ENCODE peak calls at places on chromosomes 2 and 18, in ten cellular contexts. One of them, this sample, is unnamed.

GRCh38 chr2:69933839-69934613 is 19.1 kb downstream of the MXD1 start:
- DNase-seq in T-helper 1 cell: no peak
- DNase-seq in activated CD4-positive, CD25-positive, alpha-beta regulatory T cell treated with anti-CD3 and anti-CD28 coated beads, Interleukin-2, amount 50 U/mL, for 72 hours: no peak
- DNase-seq in stimulated activated CD4-positive, alpha-beta T cell treated with anti-CD3 and anti-CD28 coated beads, Interleukin-4, amount 100 ng/mL, for 48 hours: no peak
- DNase-seq in IMR-90: peak
- DNase-seq in GDM1: no peak
- DNase-seq in neural progenitor cell: no peak
- DNase-seq in naive thymus-derived CD8-positive, alpha-beta T cell: no peak
- DNase-seq in H9: no peak
- DNase-seq in neural crest cell: no peak
- DNase-seq in this sample: no peak

GRCh38 chr18:69935319-69936190 is 12.1 kb downstream of the CD226 start:
- DNase-seq in T-helper 1 cell: peak
- DNase-seq in activated CD4-positive, CD25-positive, alpha-beta regulatory T cell treated with anti-CD3 and anti-CD28 coated beads, Interleukin-2, amount 50 U/mL, for 72 hours: peak
- DNase-seq in stimulated activated CD4-positive, alpha-beta T cell treated with anti-CD3 and anti-CD28 coated beads, Interleukin-4, amount 100 ng/mL, for 48 hours: peak
- DNase-seq in IMR-90: no peak
- DNase-seq in GDM1: no peak
- DNase-seq in neural progenitor cell: peak
- DNase-seq in naive thymus-derived CD8-positive, alpha-beta T cell: peak
- DNase-seq in H9: no peak
- DNase-seq in neural crest cell: no peak
- DNase-seq in this sample: no peak

GRCh38 chr2:9982248-9982647 is 30.8 kb downstream of the GRHL1 start:
- DNase-seq in T-helper 1 cell: no peak
- DNase-seq in activated CD4-positive, CD25-positive, alpha-beta regulatory T cell treated with anti-CD3 and anti-CD28 coated beads, Interleukin-2, amount 50 U/mL, for 72 hours: no peak
- DNase-seq in stimulated activated CD4-positive, alpha-beta T cell treated with anti-CD3 and anti-CD28 coated beads, Interleukin-4, amount 100 ng/mL, for 48 hours: no peak
- DNase-seq in IMR-90: peak
- DNase-seq in GDM1: no peak
- DNase-seq in neural progenitor cell: no peak
- DNase-seq in naive thymus-derived CD8-positive, alpha-beta T cell: no peak
- DNase-seq in H9: no peak
- DNase-seq in neural crest cell: no peak
- DNase-seq in this sample: no peak

GRCh38 chr2:205218056-205218455 is 464.2 kb upstream of the NRP2 start:
- DNase-seq in T-helper 1 cell: no peak
- DNase-seq in activated CD4-positive, CD25-positive, alpha-beta regulatory T cell treated with anti-CD3 and anti-CD28 coated beads, Interleukin-2, amount 50 U/mL, for 72 hours: no peak
- DNase-seq in stimulated activated CD4-positive, alpha-beta T cell treated with anti-CD3 and anti-CD28 coated beads, Interleukin-4, amount 100 ng/mL, for 48 hours: no peak
- DNase-seq in IMR-90: peak
- DNase-seq in GDM1: no peak
- DNase-seq in neural progenitor cell: no peak
- DNase-seq in naive thymus-derived CD8-positive, alpha-beta T cell: no peak
- DNase-seq in H9: no peak
- DNase-seq in neural crest cell: no peak
- DNase-seq in this sample: no peak

GRCh38 chr2:39858681-39859080 is 79.6 kb upstream of the THUMPD2 start:
- DNase-seq in T-helper 1 cell: no peak
- DNase-seq in activated CD4-positive, CD25-positive, alpha-beta regulatory T cell treated with anti-CD3 and anti-CD28 coated beads, Interleukin-2, amount 50 U/mL, for 72 hours: no peak
- DNase-seq in stimulated activated CD4-positive, alpha-beta T cell treated with anti-CD3 and anti-CD28 coated beads, Interleukin-4, amount 100 ng/mL, for 48 hours: no peak
- DNase-seq in IMR-90: no peak
- DNase-seq in GDM1: no peak
- DNase-seq in neural progenitor cell: no peak
- DNase-seq in naive thymus-derived CD8-positive, alpha-beta T cell: no peak
- DNase-seq in H9: no peak
- DNase-seq in neural crest cell: no peak
- DNase-seq in this sample: no peak

GRCh38 chr2:99032786-99033185 is 96.8 kb upstream of the CRACDL start:
- DNase-seq in T-helper 1 cell: no peak
- DNase-seq in activated CD4-positive, CD25-positive, alpha-beta regulatory T cell treated with anti-CD3 and anti-CD28 coated beads, Interleukin-2, amount 50 U/mL, for 72 hours: no peak
- DNase-seq in stimulated activated CD4-positive, alpha-beta T cell treated with anti-CD3 and anti-CD28 coated beads, Interleukin-4, amount 100 ng/mL, for 48 hours: no peak
- DNase-seq in IMR-90: no peak
- DNase-seq in GDM1: no peak
- DNase-seq in neural progenitor cell: no peak
- DNase-seq in naive thymus-derived CD8-positive, alpha-beta T cell: no peak
- DNase-seq in H9: no peak
- DNase-seq in neural crest cell: no peak
- DNase-seq in this sample: no peak

GRCh38 chr2:33791625-33792024 is 192.5 kb upstream of the FAM98A start:
- DNase-seq in T-helper 1 cell: no peak
- DNase-seq in activated CD4-positive, CD25-positive, alpha-beta regulatory T cell treated with anti-CD3 and anti-CD28 coated beads, Interleukin-2, amount 50 U/mL, for 72 hours: no peak
- DNase-seq in stimulated activated CD4-positive, alpha-beta T cell treated with anti-CD3 and anti-CD28 coated beads, Interleukin-4, amount 100 ng/mL, for 48 hours: no peak
- DNase-seq in IMR-90: peak
- DNase-seq in GDM1: no peak
- DNase-seq in neural progenitor cell: no peak
- DNase-seq in naive thymus-derived CD8-positive, alpha-beta T cell: no peak
- DNase-seq in H9: no peak
- DNase-seq in neural crest cell: no peak
- DNase-seq in this sample: no peak

GRCh38 chr2:64586883-64587481 is 62.9 kb downstream of the AFTPH start:
- DNase-seq in T-helper 1 cell: no peak
- DNase-seq in activated CD4-positive, CD25-positive, alpha-beta regulatory T cell treated with anti-CD3 and anti-CD28 coated beads, Interleukin-2, amount 50 U/mL, for 72 hours: no peak
- DNase-seq in stimulated activated CD4-positive, alpha-beta T cell treated with anti-CD3 and anti-CD28 coated beads, Interleukin-4, amount 100 ng/mL, for 48 hours: no peak
- DNase-seq in IMR-90: peak
- DNase-seq in GDM1: peak
- DNase-seq in neural progenitor cell: peak
- DNase-seq in naive thymus-derived CD8-positive, alpha-beta T cell: no peak
- DNase-seq in H9: no peak
- DNase-seq in neural crest cell: no peak
- DNase-seq in this sample: peak

GRCh38 chr2:46711156-46711555 is 204.4 kb downstream of the MCFD2 start:
- DNase-seq in T-helper 1 cell: no peak
- DNase-seq in activated CD4-positive, CD25-positive, alpha-beta regulatory T cell treated with anti-CD3 and anti-CD28 coated beads, Interleukin-2, amount 50 U/mL, for 72 hours: no peak
- DNase-seq in stimulated activated CD4-positive, alpha-beta T cell treated with anti-CD3 and anti-CD28 coated beads, Interleukin-4, amount 100 ng/mL, for 48 hours: no peak
- DNase-seq in IMR-90: peak
- DNase-seq in GDM1: no peak
- DNase-seq in neural progenitor cell: no peak
- DNase-seq in naive thymus-derived CD8-positive, alpha-beta T cell: no peak
- DNase-seq in H9: no peak
- DNase-seq in neural crest cell: no peak
- DNase-seq in this sample: no peak

GRCh38 chr2:12803616-12804015 is 86.9 kb downstream of the TRIB2 start:
- DNase-seq in T-helper 1 cell: no peak
- DNase-seq in activated CD4-positive, CD25-positive, alpha-beta regulatory T cell treated with anti-CD3 and anti-CD28 coated beads, Interleukin-2, amount 50 U/mL, for 72 hours: no peak
- DNase-seq in stimulated activated CD4-positive, alpha-beta T cell treated with anti-CD3 and anti-CD28 coated beads, Interleukin-4, amount 100 ng/mL, for 48 hours: no peak
- DNase-seq in IMR-90: no peak
- DNase-seq in GDM1: no peak
- DNase-seq in neural progenitor cell: no peak
- DNase-seq in naive thymus-derived CD8-positive, alpha-beta T cell: no peak
- DNase-seq in H9: no peak
- DNase-seq in neural crest cell: no peak
- DNase-seq in this sample: no peak

GRCh38 chr2:127790694-127791529 is 20.1 kb downstream of the WDR33 start:
- DNase-seq in T-helper 1 cell: no peak
- DNase-seq in activated CD4-positive, CD25-positive, alpha-beta regulatory T cell treated with anti-CD3 and anti-CD28 coated beads, Interleukin-2, amount 50 U/mL, for 72 hours: no peak
- DNase-seq in stimulated activated CD4-positive, alpha-beta T cell treated with anti-CD3 and anti-CD28 coated beads, Interleukin-4, amount 100 ng/mL, for 48 hours: no peak
- DNase-seq in IMR-90: no peak
- DNase-seq in GDM1: no peak
- DNase-seq in neural progenitor cell: no peak
- DNase-seq in naive thymus-derived CD8-positive, alpha-beta T cell: no peak
- DNase-seq in H9: no peak
- DNase-seq in neural crest cell: no peak
- DNase-seq in this sample: no peak

GRCh38 chr2:110106642-110107041 is 9.0 kb downstream of the MALL start:
- DNase-seq in T-helper 1 cell: no peak
- DNase-seq in activated CD4-positive, CD25-positive, alpha-beta regulatory T cell treated with anti-CD3 and anti-CD28 coated beads, Interleukin-2, amount 50 U/mL, for 72 hours: no peak
- DNase-seq in stimulated activated CD4-positive, alpha-beta T cell treated with anti-CD3 and anti-CD28 coated beads, Interleukin-4, amount 100 ng/mL, for 48 hours: no peak
- DNase-seq in IMR-90: peak
- DNase-seq in GDM1: no peak
- DNase-seq in neural progenitor cell: no peak
- DNase-seq in naive thymus-derived CD8-positive, alpha-beta T cell: no peak
- DNase-seq in H9: no peak
- DNase-seq in neural crest cell: no peak
- DNase-seq in this sample: no peak

GRCh38 chr2:165436559-165436958 is 32.9 kb upstream of the CSRNP3 start:
- DNase-seq in T-helper 1 cell: no peak
- DNase-seq in activated CD4-positive, CD25-positive, alpha-beta regulatory T cell treated with anti-CD3 and anti-CD28 coated beads, Interleukin-2, amount 50 U/mL, for 72 hours: no peak
- DNase-seq in stimulated activated CD4-positive, alpha-beta T cell treated with anti-CD3 and anti-CD28 coated beads, Interleukin-4, amount 100 ng/mL, for 48 hours: no peak
- DNase-seq in IMR-90: no peak
- DNase-seq in GDM1: no peak
- DNase-seq in neural progenitor cell: no peak
- DNase-seq in naive thymus-derived CD8-positive, alpha-beta T cell: no peak
- DNase-seq in H9: no peak
- DNase-seq in neural crest cell: no peak
- DNase-seq in this sample: no peak

GRCh38 chr2:68771211-68771721 is 36.7 kb downstream of the ARHGAP25 start:
- DNase-seq in T-helper 1 cell: no peak
- DNase-seq in activated CD4-positive, CD25-positive, alpha-beta regulatory T cell treated with anti-CD3 and anti-CD28 coated beads, Interleukin-2, amount 50 U/mL, for 72 hours: no peak
- DNase-seq in stimulated activated CD4-positive, alpha-beta T cell treated with anti-CD3 and anti-CD28 coated beads, Interleukin-4, amount 100 ng/mL, for 48 hours: no peak
- DNase-seq in IMR-90: peak
- DNase-seq in GDM1: no peak
- DNase-seq in neural progenitor cell: no peak
- DNase-seq in naive thymus-derived CD8-positive, alpha-beta T cell: no peak
- DNase-seq in H9: no peak
- DNase-seq in neural crest cell: no peak
- DNase-seq in this sample: no peak

GRCh38 chr2:105617631-105618350 is 126.9 kb upstream of the NCK2 start:
- DNase-seq in T-helper 1 cell: no peak
- DNase-seq in activated CD4-positive, CD25-positive, alpha-beta regulatory T cell treated with anti-CD3 and anti-CD28 coated beads, Interleukin-2, amount 50 U/mL, for 72 hours: no peak
- DNase-seq in stimulated activated CD4-positive, alpha-beta T cell treated with anti-CD3 and anti-CD28 coated beads, Interleukin-4, amount 100 ng/mL, for 48 hours: no peak
- DNase-seq in IMR-90: no peak
- DNase-seq in GDM1: no peak
- DNase-seq in neural progenitor cell: peak
- DNase-seq in naive thymus-derived CD8-positive, alpha-beta T cell: no peak
- DNase-seq in H9: no peak
- DNase-seq in neural crest cell: no peak
- DNase-seq in this sample: peak

GRCh38 chr2:211941359-211941758 is 597.2 kb downstream of the ERBB4 start:
- DNase-seq in T-helper 1 cell: no peak
- DNase-seq in activated CD4-positive, CD25-positive, alpha-beta regulatory T cell treated with anti-CD3 and anti-CD28 coated beads, Interleukin-2, amount 50 U/mL, for 72 hours: no peak
- DNase-seq in stimulated activated CD4-positive, alpha-beta T cell treated with anti-CD3 and anti-CD28 coated beads, Interleukin-4, amount 100 ng/mL, for 48 hours: no peak
- DNase-seq in IMR-90: no peak
- DNase-seq in GDM1: no peak
- DNase-seq in neural progenitor cell: peak
- DNase-seq in naive thymus-derived CD8-positive, alpha-beta T cell: no peak
- DNase-seq in H9: no peak
- DNase-seq in neural crest cell: no peak
- DNase-seq in this sample: no peak

GRCh38 chr2:150876201-150877085 is 385.2 kb downstream of the RBM43 start:
- DNase-seq in T-helper 1 cell: no peak
- DNase-seq in activated CD4-positive, CD25-positive, alpha-beta regulatory T cell treated with anti-CD3 and anti-CD28 coated beads, Interleukin-2, amount 50 U/mL, for 72 hours: no peak
- DNase-seq in stimulated activated CD4-positive, alpha-beta T cell treated with anti-CD3 and anti-CD28 coated beads, Interleukin-4, amount 100 ng/mL, for 48 hours: no peak
- DNase-seq in IMR-90: peak
- DNase-seq in GDM1: no peak
- DNase-seq in neural progenitor cell: peak
- DNase-seq in naive thymus-derived CD8-positive, alpha-beta T cell: no peak
- DNase-seq in H9: no peak
- DNase-seq in neural crest cell: no peak
- DNase-seq in this sample: no peak

GRCh38 chr2:30225131-30225762 is 6.1 kb upstream of the LBH start:
- DNase-seq in T-helper 1 cell: peak
- DNase-seq in activated CD4-positive, CD25-positive, alpha-beta regulatory T cell treated with anti-CD3 and anti-CD28 coated beads, Interleukin-2, amount 50 U/mL, for 72 hours: no peak
- DNase-seq in stimulated activated CD4-positive, alpha-beta T cell treated with anti-CD3 and anti-CD28 coated beads, Interleukin-4, amount 100 ng/mL, for 48 hours: no peak
- DNase-seq in IMR-90: peak
- DNase-seq in GDM1: peak
- DNase-seq in neural progenitor cell: peak
- DNase-seq in naive thymus-derived CD8-positive, alpha-beta T cell: peak
- DNase-seq in H9: no peak
- DNase-seq in neural crest cell: no peak
- DNase-seq in this sample: no peak

GRCh38 chr2:108594132-108594981 is 60.1 kb downstream of the LIMS1 start:
- DNase-seq in T-helper 1 cell: no peak
- DNase-seq in activated CD4-positive, CD25-positive, alpha-beta regulatory T cell treated with anti-CD3 and anti-CD28 coated beads, Interleukin-2, amount 50 U/mL, for 72 hours: no peak
- DNase-seq in stimulated activated CD4-positive, alpha-beta T cell treated with anti-CD3 and anti-CD28 coated beads, Interleukin-4, amount 100 ng/mL, for 48 hours: no peak
- DNase-seq in IMR-90: peak
- DNase-seq in GDM1: peak
- DNase-seq in neural progenitor cell: no peak
- DNase-seq in naive thymus-derived CD8-positive, alpha-beta T cell: no peak
- DNase-seq in H9: no peak
- DNase-seq in neural crest cell: no peak
- DNase-seq in this sample: no peak

GRCh38 chr2:65031341-65032015 is 24.7 kb upstream of the CEP68 start:
- DNase-seq in T-helper 1 cell: no peak
- DNase-seq in activated CD4-positive, CD25-positive, alpha-beta regulatory T cell treated with anti-CD3 and anti-CD28 coated beads, Interleukin-2, amount 50 U/mL, for 72 hours: no peak
- DNase-seq in stimulated activated CD4-positive, alpha-beta T cell treated with anti-CD3 and anti-CD28 coated beads, Interleukin-4, amount 100 ng/mL, for 48 hours: no peak
- DNase-seq in IMR-90: no peak
- DNase-seq in GDM1: no peak
- DNase-seq in neural progenitor cell: peak
- DNase-seq in naive thymus-derived CD8-positive, alpha-beta T cell: no peak
- DNase-seq in H9: peak
- DNase-seq in neural crest cell: no peak
- DNase-seq in this sample: no peak

GRCh38 chr2:71995067-71995665 is 152.5 kb downstream of the CYP26B1 start:
- DNase-seq in T-helper 1 cell: no peak
- DNase-seq in activated CD4-positive, CD25-positive, alpha-beta regulatory T cell treated with anti-CD3 and anti-CD28 coated beads, Interleukin-2, amount 50 U/mL, for 72 hours: no peak
- DNase-seq in stimulated activated CD4-positive, alpha-beta T cell treated with anti-CD3 and anti-CD28 coated beads, Interleukin-4, amount 100 ng/mL, for 48 hours: no peak
- DNase-seq in IMR-90: peak
- DNase-seq in GDM1: no peak
- DNase-seq in neural progenitor cell: peak
- DNase-seq in naive thymus-derived CD8-positive, alpha-beta T cell: no peak
- DNase-seq in H9: no peak
- DNase-seq in neural crest cell: no peak
- DNase-seq in this sample: peak

GRCh38 chr2:65085148-65085547 is 28.9 kb downstream of the CEP68 start:
- DNase-seq in T-helper 1 cell: no peak
- DNase-seq in activated CD4-positive, CD25-positive, alpha-beta regulatory T cell treated with anti-CD3 and anti-CD28 coated beads, Interleukin-2, amount 50 U/mL, for 72 hours: no peak
- DNase-seq in stimulated activated CD4-positive, alpha-beta T cell treated with anti-CD3 and anti-CD28 coated beads, Interleukin-4, amount 100 ng/mL, for 48 hours: no peak
- DNase-seq in IMR-90: no peak
- DNase-seq in GDM1: no peak
- DNase-seq in neural progenitor cell: no peak
- DNase-seq in naive thymus-derived CD8-positive, alpha-beta T cell: no peak
- DNase-seq in H9: no peak
- DNase-seq in neural crest cell: no peak
- DNase-seq in this sample: no peak

GRCh38 chr18:3649559-3650426 is 199.8 kb downstream of the TGIF1 start:
- DNase-seq in T-helper 1 cell: no peak
- DNase-seq in activated CD4-positive, CD25-positive, alpha-beta regulatory T cell treated with anti-CD3 and anti-CD28 coated beads, Interleukin-2, amount 50 U/mL, for 72 hours: no peak
- DNase-seq in stimulated activated CD4-positive, alpha-beta T cell treated with anti-CD3 and anti-CD28 coated beads, Interleukin-4, amount 100 ng/mL, for 48 hours: no peak
- DNase-seq in IMR-90: peak
- DNase-seq in GDM1: no peak
- DNase-seq in neural progenitor cell: no peak
- DNase-seq in naive thymus-derived CD8-positive, alpha-beta T cell: no peak
- DNase-seq in H9: no peak
- DNase-seq in neural crest cell: no peak
- DNase-seq in this sample: no peak

GRCh38 chr2:136025057-136025973 is 39.9 kb upstream of the DARS1 start:
- DNase-seq in T-helper 1 cell: no peak
- DNase-seq in activated CD4-positive, CD25-positive, alpha-beta regulatory T cell treated with anti-CD3 and anti-CD28 coated beads, Interleukin-2, amount 50 U/mL, for 72 hours: peak
- DNase-seq in stimulated activated CD4-positive, alpha-beta T cell treated with anti-CD3 and anti-CD28 coated beads, Interleukin-4, amount 100 ng/mL, for 48 hours: peak
- DNase-seq in IMR-90: peak
- DNase-seq in GDM1: no peak
- DNase-seq in neural progenitor cell: peak
- DNase-seq in naive thymus-derived CD8-positive, alpha-beta T cell: no peak
- DNase-seq in H9: peak
- DNase-seq in neural crest cell: peak
- DNase-seq in this sample: no peak

GRCh38 chr2:100819365-100820345 is at the start of gene NPAS2:
- DNase-seq in T-helper 1 cell: no peak
- DNase-seq in activated CD4-positive, CD25-positive, alpha-beta regulatory T cell treated with anti-CD3 and anti-CD28 coated beads, Interleukin-2, amount 50 U/mL, for 72 hours: no peak
- DNase-seq in stimulated activated CD4-positive, alpha-beta T cell treated with anti-CD3 and anti-CD28 coated beads, Interleukin-4, amount 100 ng/mL, for 48 hours: no peak
- DNase-seq in IMR-90: peak
- DNase-seq in GDM1: no peak
- DNase-seq in neural progenitor cell: peak
- DNase-seq in naive thymus-derived CD8-positive, alpha-beta T cell: peak
- DNase-seq in H9: peak
- DNase-seq in neural crest cell: peak
- DNase-seq in this sample: no peak

GRCh38 chr18:77081387-77081773 is 51.2 kb downstream of the MBP start:
- DNase-seq in T-helper 1 cell: no peak
- DNase-seq in activated CD4-positive, CD25-positive, alpha-beta regulatory T cell treated with anti-CD3 and anti-CD28 coated beads, Interleukin-2, amount 50 U/mL, for 72 hours: no peak
- DNase-seq in stimulated activated CD4-positive, alpha-beta T cell treated with anti-CD3 and anti-CD28 coated beads, Interleukin-4, amount 100 ng/mL, for 48 hours: no peak
- DNase-seq in IMR-90: peak
- DNase-seq in GDM1: peak
- DNase-seq in neural progenitor cell: no peak
- DNase-seq in naive thymus-derived CD8-positive, alpha-beta T cell: no peak
- DNase-seq in H9: no peak
- DNase-seq in neural crest cell: no peak
- DNase-seq in this sample: no peak

GRCh38 chr18:70047931-70048603 is 100.4 kb upstream of the CD226 start:
- DNase-seq in T-helper 1 cell: no peak
- DNase-seq in activated CD4-positive, CD25-positive, alpha-beta regulatory T cell treated with anti-CD3 and anti-CD28 coated beads, Interleukin-2, amount 50 U/mL, for 72 hours: no peak
- DNase-seq in stimulated activated CD4-positive, alpha-beta T cell treated with anti-CD3 and anti-CD28 coated beads, Interleukin-4, amount 100 ng/mL, for 48 hours: no peak
- DNase-seq in IMR-90: peak
- DNase-seq in GDM1: no peak
- DNase-seq in neural progenitor cell: no peak
- DNase-seq in naive thymus-derived CD8-positive, alpha-beta T cell: no peak
- DNase-seq in H9: no peak
- DNase-seq in neural crest cell: no peak
- DNase-seq in this sample: no peak

GRCh38 chr2:142721015-142721414 is 156.4 kb upstream of the KYNU start:
- DNase-seq in T-helper 1 cell: no peak
- DNase-seq in activated CD4-positive, CD25-positive, alpha-beta regulatory T cell treated with anti-CD3 and anti-CD28 coated beads, Interleukin-2, amount 50 U/mL, for 72 hours: no peak
- DNase-seq in stimulated activated CD4-positive, alpha-beta T cell treated with anti-CD3 and anti-CD28 coated beads, Interleukin-4, amount 100 ng/mL, for 48 hours: no peak
- DNase-seq in IMR-90: no peak
- DNase-seq in GDM1: no peak
- DNase-seq in neural progenitor cell: no peak
- DNase-seq in naive thymus-derived CD8-positive, alpha-beta T cell: no peak
- DNase-seq in H9: no peak
- DNase-seq in neural crest cell: no peak
- DNase-seq in this sample: no peak

This sample was measured in Panc1.